ENCODE peak calls at places on chromosomes 4 and X, in five cellular contexts. W is upper lobe of right lung, Y is breast epithelium, D is tibial artery, E is bronchial epithelial cell. K is an unnamed sample.
A peak's percentile ranks its signal among the peaks of the same experiment; 100 is the strongest.

GRCh38 chr4:6568689-6569332 is 6.2 kb upstream of the MAN2B2 start:
- DNase-seq in W (no peak), Y (no peak), D (no peak), E (peak; percentile 79), K (no peak)

GRCh38 chr4:101649790-101650450 is 140.6 kb upstream of the BANK1 start:
- DNase-seq in W (no peak), Y (no peak), D (no peak), E (peak; percentile 94), K (no peak)

GRCh38 chrX:39859991-39860861 is 237.5 kb downstream of the BCOR start:
- DNase-seq in W (no peak), Y (no peak), D (no peak), E (peak; percentile 79), K (peak; percentile 31)

GRCh38 chrX:51922561-51922960 is 29.1 kb downstream of the MAGED1 start:
- DNase-seq in W (no peak), Y (no peak), D (no peak), E (no peak), K (no peak)

GRCh38 chr4:33696586-33696985 is 2547.7 kb downstream of the ARAP2 start:
- DNase-seq in W (no peak), Y (no peak), D (no peak), E (peak; percentile 19), K (no peak)

GRCh38 chr4:176065365-176066249 is at the start of gene WDR17:
- DNase-seq in W (peak; percentile 95), Y (peak; percentile 76), D (peak; percentile 89), E (peak; percentile 54), K (peak; percentile 93)

GRCh38 chr4:4762909-4763814 is 96.3 kb upstream of the MSX1 start:
- DNase-seq in W (peak; percentile 12), Y (no peak), D (no peak), E (peak; percentile 85), K (no peak)

GRCh38 chr4:152044341-152044740 is 283.5 kb upstream of the GATB start:
- DNase-seq in W (no peak), Y (no peak), D (no peak), E (no peak), K (no peak)

GRCh38 chrX:119763836-119764387 is 5.5 kb downstream of the SOWAHD start:
- DNase-seq in W (no peak), Y (no peak), D (no peak), E (no peak), K (no peak)

GRCh38 chr4:109729563-109730293 is at the start of gene PLA2G12A:
- DNase-seq in W (peak; percentile 95), Y (peak; percentile 88), D (peak; percentile 41), E (peak; percentile 81), K (peak; percentile 96)

GRCh38 chrX:137031517-137032377 is 2.0 kb downstream of the GPR101 start:
- DNase-seq in W (no peak), Y (no peak), D (no peak), E (peak; percentile 18), K (no peak)

GRCh38 chrX:642436-643210 is 12.0 kb downstream of the SHOX start:
- DNase-seq in W (no peak), Y (no peak), D (no peak), E (no peak), K (peak; percentile 50)

GRCh38 chr4:184807797-184808718 is 17.7 kb downstream of the ACSL1 start:
- DNase-seq in W (no peak), Y (no peak), D (no peak), E (peak; percentile 78), K (peak; percentile 73)

GRCh38 chrX:8668797-8669196 is 63.1 kb downstream of the ANOS1 start:
- DNase-seq in W (no peak), Y (no peak), D (no peak), E (peak; percentile 10), K (no peak)

GRCh38 chr4:3226467-3226866 is 22.5 kb upstream of the MSANTD1 start:
- DNase-seq in W (peak; percentile 72), Y (no peak), D (no peak), E (no peak), K (peak; percentile 57)

GRCh38 chrX:149950681-149951080 is 12.4 kb upstream of the EOLA2 start:
- DNase-seq in W (no peak), Y (no peak), D (no peak), E (peak; percentile 46), K (no peak)

GRCh38 chr4:150010525-150011126 is 67.6 kb upstream of the DCLK2 start:
- DNase-seq in W (no peak), Y (no peak), D (peak; percentile 36), E (peak; percentile 61), K (no peak)

GRCh38 chr4:7361256-7361655 is 73.5 kb downstream of the PSAPL1 start:
- DNase-seq in W (peak; percentile 54), Y (no peak), D (no peak), E (no peak), K (no peak)

GRCh38 chrX:13487731-13488505 is 81.5 kb upstream of the EGFL6 start:
- DNase-seq in W (no peak), Y (no peak), D (peak; percentile 24), E (peak; percentile 90), K (no peak)

GRCh38 chrX:37998586-37999267 is 7.6 kb upstream of the SYTL5 start:
- DNase-seq in W (no peak), Y (no peak), D (no peak), E (peak; percentile 88), K (no peak)

GRCh38 chrX:52979568-52979967 is 21.2 kb upstream of the FAM156A start:
- DNase-seq in W (no peak), Y (no peak), D (peak; percentile 34), E (no peak), K (no peak)

GRCh38 chr4:99624141-99624719 is 33.4 kb downstream of the C4orf54 start:
- DNase-seq in W (no peak), Y (no peak), D (no peak), E (no peak), K (no peak)

GRCh38 chr4:83364312-83364711 is 29.7 kb upstream of the HPSE start:
- DNase-seq in W (no peak), Y (no peak), D (no peak), E (peak; percentile 72), K (no peak)

GRCh38 chr4:41657561-41657960 is 91.0 kb downstream of the PHOX2B start:
- DNase-seq in W (no peak), Y (no peak), D (no peak), E (peak; percentile 18), K (no peak)

GRCh38 chr4:89704651-89705395 is 132.1 kb downstream of the SNCA start:
- DNase-seq in W (no peak), Y (no peak), D (no peak), E (no peak), K (no peak)

GRCh38 chr4:26071688-26072087 is 157.7 kb downstream of the SMIM20 start:
- DNase-seq in W (no peak), Y (no peak), D (no peak), E (no peak), K (no peak)

GRCh38 chr4:140930556-140930955 is 174.4 kb upstream of the TBC1D9 start:
- DNase-seq in W (no peak), Y (no peak), D (no peak), E (no peak), K (no peak)

GRCh38 chrX:25600776-25601175 is 537.4 kb upstream of the MAGEB18 start:
- DNase-seq in W (no peak), Y (no peak), D (no peak), E (no peak), K (no peak)

GRCh38 chr4:121070274-121070673 is 2.1 kb downstream of the NDNF start:
- DNase-seq in W (no peak), Y (no peak), D (peak; percentile 39), E (no peak), K (no peak)

GRCh38 chr4:121071640-121072037 is 696 bp downstream of the NDNF start:
- DNase-seq in W (no peak), Y (no peak), D (no peak), E (no peak), K (no peak)

GRCh38 chr4:121069419-121069818 is 2.9 kb downstream of the NDNF start:
- DNase-seq in W (no peak), Y (no peak), D (no peak), E (no peak), K (no peak)

GRCh38 chr4:121072080-121072835 is at the start of gene NDNF:
- DNase-seq in W (peak; percentile 87), Y (no peak), D (peak; percentile 54), E (no peak), K (peak; percentile 92)

GRCh38 chr4:121070696-121071639 is 1.4 kb downstream of the NDNF start:
- DNase-seq in W (peak; percentile 82), Y (no peak), D (peak; percentile 48), E (no peak), K (peak; percentile 81)
- TF ChIP-seq CTCF in W (peak; percentile 43), Y (no peak), D (peak; percentile 31), E (peak; percentile 45), K (peak; percentile 40)

DNA sequence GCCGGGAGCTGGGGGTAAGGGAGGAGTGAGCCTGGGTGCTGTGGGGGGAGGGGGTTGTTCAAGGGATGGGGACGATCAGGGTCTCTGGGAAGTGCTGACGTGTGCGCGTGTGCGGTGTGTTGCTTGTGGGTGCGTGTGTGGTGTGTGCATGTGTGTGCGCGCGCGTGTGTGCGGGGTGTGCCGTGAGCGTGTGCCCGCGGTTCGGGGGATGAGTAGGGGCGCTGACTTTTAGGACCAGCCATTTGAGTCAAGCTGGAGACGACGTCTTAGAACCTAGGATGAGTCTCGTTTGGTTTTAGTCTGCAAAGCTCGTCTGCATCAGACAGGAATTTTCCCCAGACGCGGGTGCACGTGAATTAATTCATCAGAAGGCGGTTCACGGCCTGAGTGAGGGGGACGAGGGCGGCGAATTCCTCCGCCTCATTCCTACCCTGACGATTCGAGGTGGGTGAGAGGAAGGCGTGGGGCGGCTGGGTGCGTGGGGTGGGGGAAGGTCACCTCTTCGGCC is 950 bp upstream of the TMEM271 start:
- DNase-seq in W (no peak), Y (no peak), D (no peak), E (no peak), K (no peak)
- H3K27me3 ChIP-seq in W (peaks cover 81% of the 10 kb centered on the region), Y (peaks cover 8% of the 10 kb centered on the region), D (peaks cover 79% of the 10 kb centered on the region), E (peaks cover 32% of the 10 kb centered on the region), K (peaks cover 54% of the 10 kb centered on the region)

DNA sequence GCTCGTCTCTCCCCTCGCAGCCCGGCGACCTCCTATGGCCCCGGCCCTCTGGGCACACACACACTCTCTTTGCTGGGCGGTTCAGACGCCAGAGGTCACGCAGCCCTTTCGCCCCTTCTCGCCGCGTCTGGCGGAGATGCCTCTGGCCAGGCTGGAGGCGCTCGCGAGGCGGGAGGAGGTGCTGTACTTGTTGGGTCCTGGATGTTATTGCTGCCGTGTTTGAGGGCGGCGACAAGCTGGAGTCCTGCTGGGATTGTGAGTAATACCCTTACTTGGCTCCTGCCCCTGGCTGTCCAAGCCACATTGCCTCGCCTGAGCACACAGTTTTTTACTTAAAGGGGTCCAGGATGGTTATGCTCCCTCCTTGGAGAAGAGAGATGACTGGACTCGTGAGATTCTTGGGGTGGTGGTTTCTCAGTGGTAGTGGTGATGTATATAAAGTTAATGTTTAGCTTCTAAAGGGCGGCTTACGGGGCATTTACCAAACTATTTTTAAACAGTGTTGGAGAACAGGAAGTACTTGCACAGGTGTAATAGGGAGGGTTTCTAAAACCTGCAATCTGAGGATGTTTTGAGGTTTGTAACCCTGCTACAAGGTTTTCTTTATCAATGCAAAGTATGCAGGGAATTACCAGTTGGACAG is 572 bp downstream of the USP53 start:
- DNase-seq in W (peak; percentile 93), Y (peak; percentile 78), D (peak; percentile 96), E (peak; percentile 87), K (peak; percentile 86)
- TF ChIP-seq CTCF in W (peak; percentile 44), Y (no peak), D (no peak), E (peak; percentile 53), K (peak; percentile 16)

GRCh38 chr4:48044298-48044697 is 27.7 kb downstream of the NIPAL1 start:
- DNase-seq in W (no peak), Y (no peak), D (no peak), E (no peak), K (no peak)
- H3K27me3 ChIP-seq in W (peaks cover 10% of the 10 kb centered on the region), Y (no peaks in the 10 kb centered on the region), D (no peaks in the 10 kb centered on the region), E (no peaks in the 10 kb centered on the region), K (no peaks in the 10 kb centered on the region)

GRCh38 chr4:121421594-121421993 is 40.8 kb upstream of the QRFPR start:
- DNase-seq in W (no peak), Y (no peak), D (no peak), E (peak; percentile 13), K (no peak)
- TF ChIP-seq CTCF in W (peak; percentile 41), Y (no peak), D (no peak), E (peak; percentile 24), K (peak; percentile 20)

K was measured in upper lobe of left lung.